ENCODE peak calls at places on chromosome X, in seven cellular contexts. S is heart right ventricle, X is uterus, I is mesothelial cell of epicardium, J is cardiac muscle cell, A is GM12865, G is PC-9. Q is an unnamed sample.

GRCh38 chrX:54049801-54050200 is 5.5 kb upstream of the PHF8 start:
- DNase-seq in S (peak; percentile 3), X (no peak), I (no peak), J (no peak), A (no peak), G (no peak), Q (no peak)

GRCh38 chrX:115560978-115561604 is at the start of gene PLS3:
- DNase-seq in S (peak; percentile 89), X (peak; percentile 84), I (peak; percentile 86), J (peak; percentile 94), A (peak; percentile 90), G (peak; percentile 71), Q (no peak)

GRCh38 chrX:4825550-4825949 is 1112.1 kb upstream of the PRKX start:
- DNase-seq in S (no peak), X (no peak), I (no peak), J (no peak), A (no peak), G (no peak), Q (no peak)

GRCh38 chrX:44203791-44204190 is 139.7 kb downstream of the EFHC2 start:
- DNase-seq in S (no peak), X (no peak), I (no peak), J (no peak), A (no peak), G (no peak), Q (no peak)

GRCh38 chrX:16828126-16828908 is 41.8 kb downstream of the RBBP7 start:
- DNase-seq in S (peak; percentile 32), X (peak; percentile 38), I (no peak), J (no peak), A (no peak), G (no peak), Q (no peak)

GRCh38 chrX:15468036-15468435 is 25.1 kb downstream of the PIR start:
- DNase-seq in S (no peak), X (no peak), I (no peak), J (peak; percentile 57), A (peak; percentile 30), G (peak; percentile 35), Q (no peak)

GRCh38 chrX:119755981-119756533 is 2.3 kb upstream of the SOWAHD start:
- DNase-seq in S (no peak), X (no peak), I (no peak), J (no peak), A (peak; percentile 92), G (no peak), Q (no peak)

GRCh38 chrX:33132569-33132968 is 78.8 kb downstream of the DMD start:
- DNase-seq in S (no peak), X (no peak), I (no peak), J (peak; percentile 5), A (no peak), G (no peak), Q (no peak)

GRCh38 chrX:475926-476723 is 89.4 kb upstream of the PPP2R3B start:
- DNase-seq in S (no peak), X (no peak), I (no peak), J (no peak), A (no peak), G (no peak), Q (no peak)

GRCh38 chrX:10794203-10794630 is 173.8 kb upstream of the MID1 start:
- DNase-seq in S (no peak), X (no peak), I (no peak), J (no peak), A (no peak), G (no peak), Q (no peak)

GRCh38 chrX:13581554-13581953 is 12.2 kb downstream of the EGFL6 start:
- DNase-seq in S (no peak), X (no peak), I (no peak), J (no peak), A (no peak), G (no peak), Q (no peak)

GRCh38 chrX:27380163-27380845 is 82.8 kb downstream of the PPP4R3C start:
- DNase-seq in S (no peak), X (no peak), I (no peak), J (no peak), A (no peak), G (no peak), Q (no peak)

GRCh38 chrX:13223868-13224555 is 95.8 kb downstream of the ATXN3L start:
- DNase-seq in S (peak; percentile 25), X (no peak), I (no peak), J (no peak), A (no peak), G (peak; percentile 89), Q (no peak)

GRCh38 chrX:46978341-46979291 is 66.4 kb downstream of the JADE3 start:
- DNase-seq in S (peak; percentile 48), X (peak; percentile 44), I (peak; percentile 40), J (peak; percentile 54), A (peak; percentile 88), G (peak; percentile 34), Q (peak; percentile 54)

GRCh38 chrX:149871940-149872339 is 9.0 kb upstream of the MAGEA8 start:
- DNase-seq in S (peak; percentile 3), X (no peak), I (no peak), J (peak; percentile 10), A (peak; percentile 58), G (peak; percentile 34), Q (no peak)

GRCh38 chrX:1465261-1466231 is 12.8 kb upstream of the ASMTL start:
- DNase-seq in S (peak; percentile 2), X (no peak), I (peak; percentile 34), J (no peak), A (no peak), G (no peak), Q (peak; percentile 14)

GRCh38 chrX:37717708-37718107 is 32.1 kb downstream of the XK start:
- DNase-seq in S (no peak), X (no peak), I (no peak), J (no peak), A (no peak), G (no peak), Q (no peak)

GRCh38 chrX:28042826-28043564 is 61.7 kb upstream of the DCAF8L1 start:
- DNase-seq in S (no peak), X (no peak), I (no peak), J (no peak), A (no peak), G (no peak), Q (no peak)

GRCh38 chrX:16836371-16836770 is 33.8 kb downstream of the RBBP7 start:
- DNase-seq in S (no peak), X (no peak), I (no peak), J (peak; percentile 59), A (peak; percentile 56), G (no peak), Q (no peak)

GRCh38 chrX:78886550-78886949 is 58.6 kb upstream of the P2RY10 start:
- DNase-seq in S (no peak), X (no peak), I (no peak), J (peak; percentile 1), A (peak; percentile 38), G (no peak), Q (no peak)
- TF ChIP-seq CTCF in S (no peak), X (peak; percentile 24), I (peak; percentile 28), J (peak; percentile 31), A (no peak), G (peak; percentile 36), Q (no peak)

GRCh38 chrX:134600714-134601113 is 57.6 kb downstream of the PLAC1 start:
- DNase-seq in S (no peak), X (no peak), I (no peak), J (no peak), A (peak; percentile 36), G (peak; percentile 83), Q (no peak)

GRCh38 chrX:134604701-134605271 is 53.5 kb downstream of the PLAC1 start:
- DNase-seq in S (peak; percentile 19), X (no peak), I (no peak), J (peak; percentile 57), A (no peak), G (no peak), Q (no peak)

GRCh38 chrX:134601240-134601639 is 57.0 kb downstream of the PLAC1 start:
- DNase-seq in S (no peak), X (no peak), I (no peak), J (no peak), A (no peak), G (no peak), Q (no peak)

GRCh38 chrX:134602410-134602809 is 55.9 kb downstream of the PLAC1 start:
- DNase-seq in S (no peak), X (no peak), I (no peak), J (no peak), A (no peak), G (no peak), Q (no peak)

GRCh38 chrX:134603806-134604700 is 54.2 kb downstream of the PLAC1 start:
- DNase-seq in S (no peak), X (peak; percentile 31), I (no peak), J (no peak), A (no peak), G (peak; percentile 60), Q (no peak)
- TF ChIP-seq CTCF in S (no peak), X (no peak), I (no peak), J (peak; percentile 34), A (no peak), G (peak; percentile 19), Q (no peak)

DNA sequence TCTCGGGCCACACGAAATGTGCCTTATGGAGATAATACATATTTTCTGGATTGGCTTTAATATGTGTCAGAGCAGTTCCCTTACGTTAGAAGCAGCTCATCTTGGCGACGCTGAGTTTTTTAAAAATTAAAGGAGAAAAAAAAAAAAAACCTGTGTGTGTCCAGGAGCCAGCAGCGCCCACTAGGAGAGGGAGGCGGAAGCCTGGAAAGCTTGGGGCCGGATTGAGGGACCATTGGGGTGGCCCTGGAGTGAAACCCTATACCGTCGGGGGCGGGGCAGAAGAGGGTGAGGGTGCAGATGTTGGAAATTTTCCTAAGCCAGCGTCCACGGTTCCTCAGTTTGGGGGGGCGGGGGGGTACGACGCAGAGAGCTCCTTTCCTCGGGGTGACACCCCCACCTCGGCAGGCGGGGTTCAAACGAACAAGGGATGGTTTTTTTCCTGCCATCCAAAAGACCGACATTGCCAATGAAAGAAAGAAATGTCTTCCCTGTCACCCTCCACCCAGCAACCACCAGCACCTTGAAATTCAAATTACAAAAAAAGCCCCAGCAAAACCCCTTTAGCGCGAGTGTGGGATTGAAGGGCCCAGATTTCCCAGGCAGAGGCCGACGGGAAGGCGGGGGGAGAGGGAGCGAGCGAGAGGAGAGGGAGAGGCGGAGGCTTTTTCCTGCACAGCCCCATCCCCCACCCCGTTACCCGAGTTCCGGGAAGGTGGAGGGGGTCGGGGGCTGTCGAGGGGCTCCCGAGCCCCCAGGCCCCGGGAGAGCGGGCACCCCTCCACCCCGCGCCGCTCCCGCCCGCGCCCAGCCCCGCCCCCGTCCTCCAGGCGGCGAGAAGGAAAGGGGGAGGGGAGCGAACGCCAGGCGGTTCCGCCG is 868 bp downstream of the SMARCA1 start:
- DNase-seq in S (peak; percentile 56), X (peak; percentile 49), I (peak; percentile 81), J (peak; percentile 82), A (no peak), G (peak; percentile 79), Q (no peak)
- TF ChIP-seq CTCF in S (no peak), X (peak; percentile 2), I (no peak), J (peak; percentile 23), A (no peak), G (peak; percentile 35), Q (no peak)

GRCh38 chrX:20038966-20039365 is 48.1 kb upstream of the BCLAF3 start:
- DNase-seq in S (no peak), X (no peak), I (no peak), J (no peak), A (no peak), G (no peak), Q (no peak)

GRCh38 chrX:20042221-20042620 is 51.4 kb upstream of the BCLAF3 start:
- DNase-seq in S (no peak), X (no peak), I (no peak), J (no peak), A (no peak), G (no peak), Q (no peak)

GRCh38 chrX:20032201-20032600 is 41.3 kb upstream of the BCLAF3 start:
- DNase-seq in S (no peak), X (no peak), I (no peak), J (no peak), A (no peak), G (no peak), Q (no peak)

GRCh38 chrX:20037182-20037581 is 46.3 kb upstream of the BCLAF3 start:
- DNase-seq in S (no peak), X (no peak), I (no peak), J (no peak), A (no peak), G (no peak), Q (no peak)
- TF ChIP-seq CTCF in S (no peak), X (no peak), I (no peak), J (no peak), A (no peak), G (no peak), Q (no peak)

Q was measured in activated B cell treated with CpG ODN at 0.5 μM for 24 hours.